ENCODE peak calls at places on chromosomes 5 and 9, in four cellular contexts. Y is ascending aorta, C is HCT116, S is lung. F is an unnamed sample.

GRCh38 chr9:70159630-70160029 is 99.1 kb upstream of the SMC5 start:
- DNase-seq in Y (no peak), S (no peak), C (no peak), F (no peak)

GRCh38 chr9:123358181-123358894 is 2.3 kb downstream of the CRB2 start:
- DNase-seq in Y (no peak), S (no peak), C (no peak), F (no peak)

GRCh38 chr5:135246923-135247795 is 151.9 kb downstream of the MACROH2A1 start:
- DNase-seq in C (peak; percentile 79), S (no peak), Y (no peak), F (no peak)

GRCh38 chr5:100762163-100762562 is 140.9 kb downstream of the ST8SIA4 start:
- DNase-seq in Y (no peak), C (no peak), S (no peak), F (no peak)

GRCh38 chr5:97297063-97297715 is 114.1 kb upstream of the RIOK2 start:
- DNase-seq in C (peak; percentile 60), S (no peak), Y (no peak), F (no peak)

GRCh38 chr9:126688617-126689016 is 74.9 kb downstream of the LMX1B start:
- DNase-seq in C (no peak), Y (no peak), S (no peak), F (no peak)

GRCh38 chr9:134601764-134602163 is 39.8 kb upstream of the COL5A1 start:
- DNase-seq in S (peak; percentile 16), Y (no peak), C (no peak), F (no peak)

GRCh38 chr5:15013654-15014463 is 142.3 kb upstream of the ANKH start:
- DNase-seq in S (no peak), Y (no peak), C (peak; percentile 58), F (no peak)

GRCh38 chr5:6404129-6404528 is 25.8 kb upstream of the MED10 start:
- DNase-seq in Y (no peak), S (no peak), C (no peak), F (no peak)

GRCh38 chr5:133867341-133867740 is 101.1 kb downstream of the C5orf15 start:
- DNase-seq in C (no peak), S (no peak), Y (no peak), F (no peak)

GRCh38 chr9:134557331-134557730 is 84.3 kb upstream of the COL5A1 start:
- DNase-seq in C (no peak), Y (no peak), S (no peak), F (no peak)

GRCh38 chr9:36818965-36819870 is 214.8 kb downstream of the PAX5 start:
- DNase-seq in C (no peak), S (no peak), Y (no peak), F (no peak)

GRCh38 chr9:128742401-128742800 is 18.5 kb upstream of the ZDHHC12 start:
- DNase-seq in S (no peak), C (no peak), Y (no peak), F (no peak)

GRCh38 chr5:17436766-17437221 is 61.2 kb upstream of the TAF11L2 start:
- DNase-seq in C (no peak), Y (no peak), S (no peak), F (no peak)

GRCh38 chr5:158074992-158075769 is 216.2 kb upstream of the CLINT1 start:
- DNase-seq in C (peak; percentile 42), S (peak; percentile 53), Y (no peak), F (peak; percentile 63)

GRCh38 chr5:111855356-111855755 is 98.4 kb upstream of the NREP start:
- DNase-seq in Y (no peak), C (no peak), S (no peak), F (no peak)
- H3K36me3 ChIP-seq in Y (no peaks in the 10 kb centered on the region), C (no peaks in the 10 kb centered on the region), S (no peaks in the 10 kb centered on the region), F (no peaks in the 10 kb centered on the region)

DNA sequence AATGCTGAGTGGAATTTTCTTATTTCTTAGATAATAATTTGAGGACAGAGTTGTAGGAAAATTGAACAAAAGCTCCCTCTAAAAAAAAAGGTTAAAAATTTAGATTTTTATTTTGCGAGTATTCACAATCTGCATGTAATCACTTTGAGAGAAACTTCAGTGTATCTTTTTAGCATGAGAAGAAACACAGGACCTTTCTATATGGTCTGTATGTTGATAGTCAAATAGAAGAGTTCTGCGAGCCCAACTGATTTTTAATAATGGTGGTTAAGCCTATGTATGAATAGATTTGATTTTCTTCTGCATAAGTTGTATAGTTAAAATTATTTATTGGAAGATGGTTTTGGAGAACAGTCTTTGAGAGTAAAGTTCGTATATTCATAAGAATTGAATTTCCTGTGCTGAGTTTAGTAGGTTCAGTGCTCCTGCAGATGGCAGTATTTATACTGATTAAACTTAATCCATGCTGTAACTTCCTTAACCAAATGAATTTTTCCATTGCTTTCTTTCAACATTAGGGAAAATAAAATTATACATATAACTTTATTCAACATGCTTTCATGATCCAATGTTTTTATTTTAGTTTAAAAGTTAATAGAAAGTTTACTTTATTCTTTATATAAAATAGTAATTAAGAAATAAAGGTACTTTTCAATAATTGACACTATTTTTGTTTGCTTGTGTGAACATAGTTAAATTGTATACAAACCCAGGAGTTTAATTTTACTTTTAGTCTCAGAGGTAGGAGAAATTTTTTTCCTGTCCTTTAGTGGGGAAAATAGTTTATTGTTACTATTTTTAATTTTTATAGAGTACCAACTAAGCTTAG is 19.6 kb downstream of the TCERG1 start:
- DNase-seq in Y (no peak), C (no peak), S (no peak), F (no peak)
- H3K36me3 ChIP-seq in Y (peaks cover 33% of the 10 kb centered on the region), C (peaks cover 51% of the 10 kb centered on the region), S (peaks cover 14% of the 10 kb centered on the region), F (peaks cover 27% of the 10 kb centered on the region)

GRCh38 chr9:2745560-2746380 is 28.5 kb downstream of the KCNV2 start:
- DNase-seq in Y (no peak), C (no peak), S (no peak), F (no peak)

GRCh38 chr9:2755285-2755684 is 38.0 kb downstream of the KCNV2 start:
- DNase-seq in S (no peak), Y (no peak), C (no peak), F (no peak)

GRCh38 chr9:2743937-2744529 is 26.7 kb downstream of the KCNV2 start:
- DNase-seq in C (no peak), S (no peak), Y (no peak), F (no peak)

DNA sequence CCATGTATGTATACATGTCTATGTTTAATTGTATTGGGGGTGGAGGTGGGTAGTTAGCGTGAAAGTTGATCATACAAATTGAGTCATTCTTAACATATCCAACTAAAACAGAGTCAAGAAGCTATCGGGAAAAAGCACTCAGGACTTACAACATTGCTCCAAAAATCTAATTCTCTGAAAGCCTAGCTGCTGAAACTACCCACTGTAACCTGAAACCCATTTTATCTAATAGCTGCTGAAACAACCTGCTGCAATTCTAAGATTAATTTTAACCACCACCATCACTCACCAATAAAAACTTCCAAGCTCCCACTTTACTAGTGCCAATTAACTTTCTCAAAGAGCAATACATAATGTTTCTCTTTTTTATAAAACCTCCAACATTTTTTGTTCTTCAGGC is 32.2 kb downstream of the KCNV2 start:
- DNase-seq in S (no peak), C (no peak), Y (no peak), F (no peak)
- H3K36me3 ChIP-seq in S (peaks cover 3% of the 10 kb centered on the region), C (peaks cover 2% of the 10 kb centered on the region), Y (no peaks in the 10 kb centered on the region), F (no peaks in the 10 kb centered on the region)

GRCh38 chr5:179825655-179826182 is 5.0 kb downstream of the SQSTM1 start:
- DNase-seq in S (no peak), C (no peak), Y (no peak), F (no peak)
- H3K36me3 ChIP-seq in S (peaks cover 60% of the 10 kb centered on the region), C (peaks cover 53% of the 10 kb centered on the region), Y (peaks cover 81% of the 10 kb centered on the region), F (peaks cover 74% of the 10 kb centered on the region)

GRCh38 chr9:92265159-92265558 is 28.3 kb downstream of the IARS1 start:
- DNase-seq in S (no peak), Y (no peak), C (no peak), F (no peak)

GRCh38 chr9:92263131-92263530 is 30.4 kb downstream of the IARS1 start:
- DNase-seq in S (no peak), Y (no peak), C (no peak), F (no peak)

GRCh38 chr9:92270511-92270910 is 23.0 kb downstream of the IARS1 start:
- DNase-seq in Y (no peak), S (no peak), C (no peak), F (no peak)

GRCh38 chr9:92266486-92266885 is 27.0 kb downstream of the IARS1 start:
- DNase-seq in Y (no peak), C (no peak), S (no peak), F (no peak)
- H3K36me3 ChIP-seq in Y (peaks cover 87% of the 10 kb centered on the region), C (peaks cover 82% of the 10 kb centered on the region), S (peaks cover 54% of the 10 kb centered on the region), F (peaks cover 100% of the 10 kb centered on the region)

GRCh38 chr9:89328064-89328463 is 9.8 kb downstream of the SECISBP2 start:
- DNase-seq in C (no peak), S (no peak), Y (no peak), F (no peak)

GRCh38 chr9:89329917-89330316 is 11.6 kb downstream of the SECISBP2 start:
- DNase-seq in S (no peak), Y (no peak), C (no peak), F (no peak)

GRCh38 chr9:89325733-89326132 is 7.4 kb downstream of the SECISBP2 start:
- DNase-seq in Y (no peak), S (no peak), C (no peak), F (no peak)

GRCh38 chr9:89330513-89330912 is 12.2 kb downstream of the SECISBP2 start:
- DNase-seq in Y (no peak), S (no peak), C (no peak), F (no peak)
- H3K36me3 ChIP-seq in Y (peaks cover 68% of the 10 kb centered on the region), S (peaks cover 27% of the 10 kb centered on the region), C (peaks cover 29% of the 10 kb centered on the region), F (no peaks in the 10 kb centered on the region)

GRCh38 chr9:101421653-101422065 is 13.9 kb downstream of the ALDOB start:
- DNase-seq in Y (no peak), S (peak; percentile 34), C (no peak), F (peak; percentile 62)
- H3K36me3 ChIP-seq in Y (peaks cover 3% of the 10 kb centered on the region), S (no peaks in the 10 kb centered on the region), C (no peaks in the 10 kb centered on the region), F (peaks cover 12% of the 10 kb centered on the region)

GRCh38 chr9:132637801-132638200 is 32.0 kb downstream of the DDX31 start:
- DNase-seq in C (no peak), Y (no peak), S (no peak), F (no peak)

GRCh38 chr9:132639322-132639721 is 30.5 kb downstream of the DDX31 start:
- DNase-seq in S (no peak), Y (no peak), C (no peak), F (no peak)

GRCh38 chr9:132644251-132644650 is 25.5 kb downstream of the DDX31 start:
- DNase-seq in Y (no peak), S (no peak), C (no peak), F (no peak)

GRCh38 chr9:132638240-132638639 is 31.5 kb downstream of the DDX31 start:
- DNase-seq in Y (no peak), C (no peak), S (no peak), F (no peak)

DNA sequence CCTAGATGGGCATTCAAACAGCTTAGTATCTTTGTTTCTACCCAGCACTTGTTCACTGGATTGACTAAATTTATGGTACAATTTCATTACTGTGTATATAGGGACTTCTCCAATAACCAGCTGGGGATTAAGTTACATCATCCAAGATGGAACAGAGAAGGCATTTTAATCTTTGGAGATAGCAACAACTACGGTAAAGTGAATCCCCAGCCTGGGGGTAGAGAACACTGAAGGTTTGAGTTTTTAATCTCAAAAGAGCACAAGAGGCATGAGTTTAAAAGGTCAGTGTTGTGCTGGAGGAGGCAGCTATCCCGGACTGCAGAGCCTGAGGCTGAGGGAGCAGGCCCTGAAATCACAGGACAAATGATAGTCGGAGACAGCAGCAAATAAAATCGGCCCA is 28.6 kb downstream of the DDX31 start:
- DNase-seq in C (no peak), Y (no peak), S (no peak), F (no peak)
- H3K36me3 ChIP-seq in C (peaks cover 40% of the 10 kb centered on the region), Y (peaks cover 53% of the 10 kb centered on the region), S (peaks cover 45% of the 10 kb centered on the region), F (no peaks in the 10 kb centered on the region)

GRCh38 chr5:165057156-165057555 is 1551.7 kb downstream of the MAT2B start:
- DNase-seq in C (no peak), Y (no peak), S (no peak), F (no peak)
- H3K36me3 ChIP-seq in C (no peaks in the 10 kb centered on the region), Y (no peaks in the 10 kb centered on the region), S (no peaks in the 10 kb centered on the region), F (no peaks in the 10 kb centered on the region)